ENCODE peak calls at places on chromosomes 5 and 9, in eight cellular contexts. D, K, S, Y, J, R, V and X are unnamed samples.

GRCh38 chr9:92561374-92562329 is 25.9 kb upstream of the ECM2 start:
- DNase-seq in D (no peak), K (no peak), S (peak; percentile 39), Y (peak; percentile 82), J (no peak), R (peak; percentile 31), V (no peak), X (no peak)

GRCh38 chr5:173318881-173319609 is 9.2 kb downstream of the STC2 start:
- DNase-seq in D (no peak), K (peak; percentile 40), S (no peak), Y (peak; percentile 67), J (peak; percentile 31), R (no peak), V (no peak), X (no peak)

GRCh38 chr9:114677418-114677817 is 4.6 kb downstream of the TEX48 start:
- DNase-seq in D (no peak), K (no peak), S (peak; percentile 100), Y (peak; percentile 100), J (no peak), R (peak; percentile 99), V (no peak), X (no peak)

GRCh38 chr5:118553662-118554061 is 434.7 kb downstream of the DTWD2 start:
- DNase-seq in D (no peak), K (peak; percentile 94), S (peak; percentile 79), Y (peak; percentile 86), J (no peak), R (peak; percentile 99), V (peak; percentile 17), X (peak; percentile 86)

GRCh38 chr5:127040779-127041520 is 10.6 kb upstream of the MARCHF3 start:
- DNase-seq in D (no peak), K (no peak), S (no peak), Y (peak; percentile 75), J (no peak), R (no peak), V (no peak), X (no peak)

GRCh38 chr9:92716557-92716956 is 46.6 kb upstream of the IPPK start:
- DNase-seq in D (peak; percentile 85), K (peak; percentile 96), S (peak; percentile 46), Y (no peak), J (peak; percentile 90), R (peak; percentile 29), V (peak; percentile 74), X (peak; percentile 61)

GRCh38 chr9:77714077-77714549 is 66.0 kb upstream of the GNA14 start:
- DNase-seq in D (no peak), K (no peak), S (peak; percentile 44), Y (peak; percentile 49), J (no peak), R (peak; percentile 38), V (no peak), X (no peak)

GRCh38 chr5:173524136-173524535 is 92.3 kb downstream of the BOD1 start:
- DNase-seq in D (no peak), K (no peak), S (no peak), Y (no peak), J (no peak), R (no peak), V (no peak), X (no peak)

GRCh38 chr9:120477534-120478001 is 102.4 kb downstream of the CDK5RAP2 start:
- DNase-seq in D (peak; percentile 75), K (peak; percentile 91), S (peak; percentile 91), Y (peak; percentile 88), J (no peak), R (peak; percentile 86), V (peak; percentile 59), X (peak; percentile 71)

GRCh38 chr5:76524872-76525271 is 98.3 kb downstream of the F2RL2 start:
- DNase-seq in D (no peak), K (no peak), S (peak; percentile 84), Y (peak; percentile 57), J (no peak), R (no peak), V (no peak), X (no peak)

GRCh38 chr9:13139641-13140171 is 139.8 kb downstream of the MPDZ start:
- DNase-seq in D (no peak), K (no peak), S (peak; percentile 91), Y (peak; percentile 86), J (no peak), R (peak; percentile 88), V (no peak), X (no peak)

GRCh38 chr5:25095261-25095660 is 450.5 kb upstream of the CDH10 start:
- DNase-seq in D (no peak), K (no peak), S (no peak), Y (no peak), J (no peak), R (no peak), V (no peak), X (no peak)

GRCh38 chr5:149747141-149747832 is 17.2 kb downstream of the PPARGC1B start:
- DNase-seq in D (no peak), K (no peak), S (no peak), Y (no peak), J (no peak), R (no peak), V (no peak), X (no peak)

GRCh38 chr9:114382951-114383865 is 4.6 kb downstream of the AKNA start:
- DNase-seq in D (no peak), K (peak; percentile 85), S (peak; percentile 83), Y (no peak), J (peak; percentile 90), R (peak; percentile 85), V (peak; percentile 55), X (no peak)

GRCh38 chr9:16356196-16356765 is 514.2 kb downstream of the BNC2 start:
- DNase-seq in D (no peak), K (peak; percentile 77), S (no peak), Y (no peak), J (no peak), R (no peak), V (no peak), X (peak; percentile 48)

GRCh38 chr5:139658928-139659667 is 10.9 kb downstream of the CXXC5 start:
- DNase-seq in D (peak; percentile 81), K (no peak), S (peak; percentile 73), Y (peak; percentile 74), J (no peak), R (peak; percentile 91), V (peak; percentile 66), X (peak; percentile 86)

GRCh38 chr5:139658501-139658927 is 10.4 kb downstream of the CXXC5 start:
- DNase-seq in D (no peak), K (no peak), S (peak; percentile 57), Y (peak; percentile 57), J (peak; percentile 84), R (peak; percentile 92), V (no peak), X (no peak)

GRCh38 chr5:139660105-139660915 is 12.2 kb downstream of the CXXC5 start:
- DNase-seq in D (peak; percentile 90), K (peak; percentile 94), S (peak; percentile 21), Y (no peak), J (peak; percentile 86), R (peak; percentile 75), V (peak; percentile 67), X (peak; percentile 79)

GRCh38 chr5:139660916-139661814 is 13.0 kb downstream of the CXXC5 start:
- DNase-seq in D (peak; percentile 93), K (peak; percentile 98), S (peak; percentile 92), Y (peak; percentile 96), J (peak; percentile 89), R (peak; percentile 99), V (peak; percentile 78), X (peak; percentile 97)

GRCh38 chr5:139659673-139660072 is 11.5 kb downstream of the CXXC5 start:
- DNase-seq in D (no peak), K (no peak), S (no peak), Y (no peak), J (no peak), R (peak; percentile 58), V (no peak), X (no peak)
- H3K4me3 ChIP-seq in D (peak overlapping the region; percentile 37), K (no peak overlapping the region), S (peak overlapping the region; percentile 57), Y (peak overlapping the region; percentile 22), J (peak overlapping the region; percentile 32), R (peak overlapping the region; percentile 60), V (no peak overlapping the region), X (peak overlapping the region; percentile 40)

GRCh38 chr9:133475292-133475941 is 3.5 kb downstream of the SLC2A6 start:
- DNase-seq in D (no peak), K (no peak), S (no peak), Y (no peak), J (no peak), R (no peak), V (no peak), X (no peak)

GRCh38 chr9:133476531-133476930 is 2.4 kb downstream of the SLC2A6 start:
- DNase-seq in D (no peak), K (no peak), S (peak; percentile 32), Y (no peak), J (no peak), R (no peak), V (no peak), X (no peak)

GRCh38 chr9:133476941-133477340 is 2.0 kb downstream of the SLC2A6 start:
- DNase-seq in D (no peak), K (no peak), S (no peak), Y (no peak), J (no peak), R (no peak), V (no peak), X (no peak)

GRCh38 chr9:133474853-133475252 is 4.0 kb downstream of the SLC2A6 start:
- DNase-seq in D (no peak), K (no peak), S (no peak), Y (no peak), J (no peak), R (no peak), V (no peak), X (no peak)

DNA sequence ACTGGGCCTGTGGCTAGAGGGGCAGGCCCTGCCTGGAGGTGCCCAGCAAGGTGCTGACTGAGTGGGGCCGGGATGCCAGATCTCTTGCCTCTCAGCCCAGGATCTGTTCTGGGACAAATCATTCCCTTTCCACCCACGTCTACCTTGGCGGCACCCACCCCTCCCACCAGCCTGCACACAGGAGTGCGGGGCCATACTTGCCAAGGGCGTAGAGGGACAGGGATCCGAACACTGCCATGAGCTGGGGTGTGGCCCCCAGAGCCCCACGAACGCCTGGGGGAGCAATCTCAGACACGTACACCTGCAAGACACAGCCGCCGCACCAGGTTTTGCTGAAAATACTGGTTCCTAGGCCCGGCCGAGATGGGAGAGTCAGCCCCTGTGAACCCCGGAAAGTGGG is 2.9 kb downstream of the SLC2A6 start:
- DNase-seq in D (no peak), K (no peak), S (no peak), Y (no peak), J (no peak), R (no peak), V (no peak), X (no peak)
- H3K4me3 ChIP-seq in D (no peak overlapping the region), K (no peak overlapping the region), S (no peak overlapping the region), Y (no peak overlapping the region), J (no peak overlapping the region), R (no peak overlapping the region), V (no peak overlapping the region), X (no peak overlapping the region)

DNA sequence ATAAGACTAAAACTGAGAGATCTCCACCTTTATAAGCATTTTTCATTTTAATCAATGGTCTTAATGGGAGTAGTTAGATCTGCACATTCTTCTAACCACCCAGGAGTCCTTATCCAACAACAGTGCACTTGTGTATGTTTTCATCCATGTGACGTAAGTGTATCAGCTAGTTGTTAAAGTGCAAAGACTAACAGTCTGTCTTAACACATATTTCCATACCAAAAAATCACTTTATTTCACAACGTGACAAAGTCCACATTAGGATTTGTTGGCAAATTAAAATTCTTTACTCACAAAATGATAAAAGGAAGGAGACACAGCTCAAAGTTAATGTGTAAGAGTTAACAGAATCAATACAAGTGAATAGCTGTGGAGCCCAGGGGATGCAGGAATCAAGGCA is 1.9 kb upstream of the SMC2 start:
- DNase-seq in D (no peak), K (no peak), S (no peak), Y (no peak), J (no peak), R (no peak), V (no peak), X (no peak)
- H3K4me3 ChIP-seq in D (no peak overlapping the region), K (no peak overlapping the region), S (no peak overlapping the region), Y (no peak overlapping the region), J (no peak overlapping the region), R (peak overlapping the region; percentile 93), V (no peak overlapping the region), X (no peak overlapping the region)

GRCh38 chr9:134642385-134643181 is 980 bp downstream of the COL5A1 start:
- DNase-seq in D (peak; percentile 56), K (peak; percentile 94), S (peak; percentile 89), Y (peak; percentile 75), J (no peak), R (peak; percentile 89), V (peak; percentile 69), X (peak; percentile 80)
- H3K4me3 ChIP-seq in D (peak overlapping the region; percentile 88), K (no peak overlapping the region), S (peak overlapping the region; percentile 96), Y (peak overlapping the region; percentile 81), J (peak overlapping the region; percentile 67), R (peak overlapping the region; percentile 100), V (peak overlapping the region; percentile 63), X (peak overlapping the region; percentile 73)